ENCODE peak calls at places on chromosomes 12 and 14, in four cellular contexts. D, Z, G and I are unnamed samples.

GRCh38 chr14:106442857-106443256 is 916.5 kb downstream of the TMEM121 start:
- DNase-seq in D (peak; percentile 35), G (no peak), Z (no peak), I (peak; percentile 39)

GRCh38 chr12:98698603-98699463 is 53.7 kb downstream of the APAF1 start:
- DNase-seq in D (peak; percentile 20), G (peak; percentile 80), Z (peak; percentile 19), I (no peak)

GRCh38 chr12:442235-442884 is 17.4 kb upstream of the B4GALNT3 start:
- DNase-seq in Z (peak; percentile 40), G (peak; percentile 82), D (peak; percentile 32), I (no peak)

GRCh38 chr12:82124711-82125110 is 233.5 kb downstream of the CCDC59 start:
- DNase-seq in Z (no peak), G (peak; percentile 2), D (no peak), I (no peak)

GRCh38 chr12:70393787-70394519 is 27.9 kb downstream of the KCNMB4 start:
- DNase-seq in G (peak; percentile 74), Z (no peak), D (no peak), I (no peak)

GRCh38 chr12:4216542-4216927 is 57.0 kb upstream of the CCND2 start:
- DNase-seq in Z (no peak), G (no peak), D (no peak), I (no peak)

GRCh38 chr12:57852620-57853509 is 6.3 kb upstream of the CTDSP2 start:
- DNase-seq in D (no peak), G (no peak), Z (peak; percentile 25), I (no peak)

GRCh38 chr14:69356903-69357543 is 41.1 kb downstream of the ERH start:
- DNase-seq in G (no peak), Z (no peak), D (no peak), I (no peak)

GRCh38 chr12:29888777-29889176 is 105.0 kb upstream of the TMTC1 start:
- DNase-seq in Z (no peak), D (no peak), G (no peak), I (no peak)

GRCh38 chr12:51683763-51684357 is 92.8 kb downstream of the SCN8A start:
- DNase-seq in Z (no peak), G (peak; percentile 93), D (no peak), I (no peak)

GRCh38 chr12:131862600-131862993 is 31.8 kb upstream of the ULK1 start:
- DNase-seq in Z (no peak), D (no peak), G (no peak), I (no peak)

GRCh38 chr14:39265741-39266588 is 32.2 kb downstream of the MIA2 start:
- DNase-seq in D (no peak), Z (no peak), G (peak; percentile 92), I (no peak)

GRCh38 chr14:105836160-105836559 is 309.8 kb downstream of the TMEM121 start:
- DNase-seq in D (no peak), G (no peak), Z (no peak), I (no peak)

DNA sequence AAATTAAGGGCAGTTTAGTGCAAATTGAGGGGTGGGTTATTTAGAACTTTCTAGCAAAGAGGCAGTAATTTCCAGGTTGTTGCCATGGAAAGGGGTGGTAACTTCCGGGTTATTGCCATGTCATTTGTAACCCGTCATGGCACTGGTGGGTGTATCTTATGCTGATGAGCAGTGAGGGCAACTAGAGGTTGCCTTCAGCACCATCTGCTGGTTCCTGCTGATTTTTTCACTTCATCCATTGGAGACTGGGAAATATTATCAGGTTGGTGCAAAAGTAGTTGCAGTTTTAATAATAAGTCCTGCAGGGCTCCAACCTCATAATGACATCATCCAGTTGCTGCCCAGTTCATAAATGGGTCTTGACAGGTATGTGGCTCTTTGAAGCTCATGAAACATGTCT is 24.4 kb upstream of the SERPINA4 start:
- DNase-seq in D (no peak), G (peak; percentile 5), Z (no peak), I (no peak)
- TF ChIP-seq CTCF in D (no peak), G (no peak), Z (no peak), I (no peak)

GRCh38 chr14:61176686-61177085 is 104.5 kb downstream of the TMEM30B start:
- DNase-seq in D (no peak), G (no peak), Z (no peak), I (no peak)

GRCh38 chr14:61179776-61180398 is 101.3 kb downstream of the TMEM30B start:
- DNase-seq in G (no peak), Z (no peak), D (no peak), I (no peak)

GRCh38 chr14:61178226-61179060 is 102.7 kb downstream of the TMEM30B start:
- DNase-seq in Z (no peak), G (peak; percentile 99), D (no peak), I (no peak)

GRCh38 chr14:61179061-61179675 is 102.0 kb downstream of the TMEM30B start:
- DNase-seq in Z (no peak), G (peak; percentile 22), D (no peak), I (no peak)

GRCh38 chr14:61177279-61178225 is 103.6 kb downstream of the TMEM30B start:
- DNase-seq in G (peak; percentile 49), Z (no peak), D (no peak), I (no peak)
- TF ChIP-seq CTCF in G (no peak), Z (no peak), D (no peak), I (no peak)

GRCh38 chr12:127926004-127926403 is 341.0 kb upstream of the TMEM132C start:
- DNase-seq in G (peak; percentile 54), Z (no peak), D (no peak), I (no peak)
- TF ChIP-seq CTCF in G (peak; percentile 75), Z (peak; percentile 28), D (no peak), I (no peak)

GRCh38 chr12:124398578-124399227 is 103.8 kb downstream of the RFLNA start:
- DNase-seq in Z (peak; percentile 72), G (no peak), D (no peak), I (no peak)
- TF ChIP-seq CTCF in Z (no peak), G (peak; percentile 44), D (no peak), I (no peak)

GRCh38 chr12:62934799-62935674 is at the start of gene PPM1H:
- DNase-seq in Z (no peak), G (peak; percentile 89), D (no peak), I (peak; percentile 24)
- TF ChIP-seq CTCF in Z (no peak), G (peak; percentile 75), D (no peak), I (no peak)